ENCODE peak calls at places on chromosome 3, in eight cellular contexts. C is GM13977, V is foreskin fibroblast, L is left lung, X is natural killer cell, R is heart right ventricle, I is progenitor cell of endocrine pancreas, B is cardiac muscle cell. O is an unnamed sample.

GRCh38 chr3:186815490-186815889 is 9.2 kb upstream of the RFC4 start:
- DNase-seq in C (no peak), V (peak), L (no peak), X (no peak), R (no peak), I (no peak), B (no peak), O (peak)

GRCh38 chr3:26118165-26118564 is 328.3 kb downstream of the OXSM start:
- DNase-seq in C (no peak), V (no peak), L (no peak), X (no peak), R (no peak), I (no peak), B (peak), O (no peak)

GRCh38 chr3:124229407-124229806 is 237.5 kb upstream of the ROPN1 start:
- DNase-seq in C (no peak), V (no peak), L (no peak), X (no peak), R (no peak), I (no peak), B (no peak), O (peak)

GRCh38 chr3:102224171-102224570 is 210.6 kb upstream of the ZPLD1 start:
- DNase-seq in C (peak), V (peak), L (peak), X (no peak), R (no peak), I (no peak), B (no peak), O (no peak)

GRCh38 chr3:128278761-128279593 is 125.7 kb downstream of the EEFSEC start:
- DNase-seq in C (no peak), V (peak), L (peak), X (no peak), R (peak), I (no peak), B (peak), O (no peak)

GRCh38 chr3:37806505-37807291 is 55.0 kb upstream of the CTDSPL start:
- DNase-seq in C (no peak), V (no peak), L (no peak), X (no peak), R (no peak), I (no peak), B (no peak), O (no peak)

GRCh38 chr3:73611176-73611575 is 13.6 kb downstream of the PDZRN3 start:
- DNase-seq in C (no peak), V (peak), L (no peak), X (no peak), R (no peak), I (no peak), B (no peak), O (no peak)

GRCh38 chr3:164683516-164683915 is 394.8 kb downstream of the SI start:
- DNase-seq in C (no peak), V (no peak), L (no peak), X (no peak), R (no peak), I (no peak), B (no peak), O (no peak)

GRCh38 chr3:37904614-37905047 is 43.0 kb downstream of the CTDSPL start:
- DNase-seq in C (no peak), V (peak), L (no peak), X (no peak), R (no peak), I (no peak), B (no peak), O (no peak)

GRCh38 chr3:70832811-70833509 is 520.5 kb upstream of the MDFIC2 start:
- DNase-seq in C (no peak), V (peak), L (no peak), X (no peak), R (no peak), I (no peak), B (no peak), O (no peak)

GRCh38 chr3:48440590-48440958 is 517 bp downstream of the TMA7 start:
- DNase-seq in C (peak), V (peak), L (no peak), X (peak), R (no peak), I (no peak), B (peak), O (no peak)

GRCh38 chr3:140406655-140407054 is 271.2 kb upstream of the TRIM42 start:
- DNase-seq in C (no peak), V (no peak), L (no peak), X (no peak), R (no peak), I (no peak), B (no peak), O (peak)

GRCh38 chr3:169308654-169309325 is 354.7 kb downstream of the MECOM start:
- DNase-seq in C (no peak), V (no peak), L (no peak), X (no peak), R (no peak), I (no peak), B (no peak), O (no peak)

GRCh38 chr3:171770689-171771620 is 39.3 kb downstream of the PLD1 start:
- DNase-seq in C (peak), V (peak), L (no peak), X (no peak), R (no peak), I (no peak), B (peak), O (peak)

GRCh38 chr3:72899349-72899765 is 11.5 kb downstream of the GXYLT2 start:
- DNase-seq in C (no peak), V (no peak), L (no peak), X (no peak), R (no peak), I (no peak), B (no peak), O (no peak)

GRCh38 chr3:126413693-126414080 is 19.0 kb downstream of the CFAP100 start:
- DNase-seq in C (no peak), V (no peak), L (no peak), X (no peak), R (no peak), I (no peak), B (no peak), O (no peak)

GRCh38 chr3:148642214-148642613 is 55.5 kb upstream of the AGTR1 start:
- DNase-seq in C (no peak), V (peak), L (no peak), X (no peak), R (no peak), I (no peak), B (no peak), O (no peak)

GRCh38 chr3:60135474-60135873 is 1085.6 kb upstream of the CFAP20DC start:
- DNase-seq in C (no peak), V (no peak), L (no peak), X (no peak), R (no peak), I (no peak), B (no peak), O (no peak)

GRCh38 chr3:113304856-113305540 is 93.6 kb downstream of the BOC start:
- DNase-seq in C (no peak), V (no peak), L (no peak), X (no peak), R (no peak), I (no peak), B (no peak), O (no peak)
- TF ChIP-seq CTCF in C (no peak), V (no peak), L (no peak), X (no peak), R (no peak), I (peak), B (no peak), O (no peak)

GRCh38 chr3:65914740-65915366 is 123.9 kb downstream of the MAGI1 start:
- DNase-seq in C (no peak), V (peak), L (no peak), X (no peak), R (no peak), I (no peak), B (no peak), O (no peak)
- TF ChIP-seq CTCF in C (no peak), V (no peak), L (no peak), X (no peak), R (no peak), I (no peak), B (no peak), O (peak)

DNA sequence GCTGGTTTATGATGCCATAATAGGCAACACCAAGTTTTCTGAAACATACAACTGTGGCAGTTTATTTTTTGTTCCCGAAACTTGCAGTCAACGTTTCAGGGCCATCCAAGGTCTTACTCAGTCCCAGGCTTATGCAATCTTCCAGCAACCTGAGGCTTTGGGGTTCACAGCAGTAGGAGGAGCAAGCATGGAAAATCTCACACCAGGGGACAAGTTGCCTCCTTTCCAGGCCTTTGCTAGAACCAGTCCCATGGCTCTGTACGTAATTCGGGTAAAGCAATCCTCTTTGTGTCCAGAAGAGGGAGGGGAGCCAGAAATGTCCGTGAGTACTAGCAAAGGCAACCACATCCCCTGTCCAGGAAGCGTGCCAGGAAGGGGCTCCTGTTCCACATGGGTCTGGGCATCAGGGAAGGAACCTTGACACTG is 4.7 kb upstream of the FAM240A start:
- DNase-seq in C (no peak), V (no peak), L (no peak), X (no peak), R (no peak), I (no peak), B (no peak), O (no peak)
- TF ChIP-seq CTCF in C (no peak), V (no peak), L (no peak), X (no peak), R (no peak), I (peak), B (peak), O (peak)

GRCh38 chr3:149963485-149963884 is 7.2 kb downstream of the PFN2 start:
- DNase-seq in C (no peak), V (no peak), L (no peak), X (no peak), R (no peak), I (no peak), B (no peak), O (no peak)
- TF ChIP-seq CTCF in C (no peak), V (no peak), L (no peak), X (no peak), R (no peak), I (no peak), B (no peak), O (no peak)

DNA sequence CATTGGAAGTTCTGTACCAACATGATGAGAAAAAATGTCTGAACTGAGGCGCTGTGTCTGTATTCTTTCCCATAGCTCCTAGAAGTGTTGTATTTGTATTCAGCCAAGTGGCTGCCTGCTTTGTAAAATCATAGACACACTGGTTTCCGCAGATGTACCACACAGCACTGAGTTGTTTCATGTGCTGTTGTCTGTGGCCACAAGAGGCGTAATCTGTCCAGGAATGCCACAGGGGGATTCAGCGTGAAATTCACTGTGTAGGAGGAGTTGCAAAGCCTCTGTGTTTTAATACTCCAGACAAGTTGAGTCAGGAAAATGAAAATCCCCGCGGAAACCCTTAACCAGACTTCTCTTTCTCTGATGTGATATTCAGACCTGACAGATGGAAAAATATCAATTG is 462.2 kb downstream of the NSUN3 start:
- DNase-seq in C (no peak), V (no peak), L (no peak), X (no peak), R (no peak), I (no peak), B (peak), O (peak)
- TF ChIP-seq CTCF in C (no peak), V (no peak), L (no peak), X (no peak), R (no peak), I (peak), B (peak), O (peak)

DNA sequence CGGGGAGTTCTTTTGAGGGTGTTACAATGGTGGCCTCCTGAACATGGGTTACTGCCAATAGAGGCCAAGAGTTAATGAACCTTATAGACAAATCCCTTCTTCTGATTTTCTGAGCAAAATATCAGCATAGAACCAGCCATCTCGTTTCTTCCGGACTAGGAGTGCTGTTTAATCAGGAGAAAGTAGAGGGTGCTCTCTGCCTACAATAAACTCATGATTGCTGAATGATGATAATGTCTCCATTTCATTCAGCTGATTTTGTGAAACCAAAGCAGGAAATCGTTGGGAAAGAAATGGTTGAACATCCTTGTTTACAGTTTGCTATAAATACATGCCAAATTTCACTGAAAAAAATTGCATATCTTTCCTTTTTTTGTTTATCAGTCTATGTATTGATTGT is 142.8 kb upstream of the PLSCR5 start:
- DNase-seq in C (no peak), V (peak), L (no peak), X (no peak), R (no peak), I (no peak), B (peak), O (peak)
- TF ChIP-seq CTCF in C (no peak), V (peak), L (peak), X (no peak), R (no peak), I (no peak), B (peak), O (no peak)

DNA sequence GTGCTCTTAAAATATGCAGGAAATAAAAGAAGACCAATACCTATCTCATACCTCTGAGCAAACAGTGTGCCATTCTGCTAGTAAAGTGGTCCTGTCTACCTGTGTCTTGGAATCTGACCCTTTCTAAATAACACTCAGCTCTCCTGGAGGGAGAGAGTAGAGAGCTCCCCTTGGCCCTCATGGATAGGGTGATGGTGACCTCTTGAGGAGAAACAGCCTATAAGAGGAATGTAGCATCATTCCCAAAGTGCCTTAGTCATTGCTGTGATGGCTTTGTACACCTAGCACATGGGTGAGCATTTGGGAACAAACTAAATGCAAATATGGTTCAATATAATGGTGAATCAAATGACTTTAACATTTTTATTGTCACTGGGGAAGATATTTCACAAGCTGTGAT is 10.0 kb downstream of the SNTN start:
- DNase-seq in C (no peak), V (peak), L (no peak), X (no peak), R (no peak), I (no peak), B (peak), O (peak)
- TF ChIP-seq CTCF in C (no peak), V (peak), L (no peak), X (no peak), R (no peak), I (peak), B (no peak), O (peak)

O was measured in foreskin keratinocyte.